ENCODE peak calls at places on chromosomes 5 and 9, in eight cellular contexts. One of them, this sample, is unnamed.

GRCh38 chr5:164296603-164297080 is 791.2 kb downstream of the MAT2B start:
- DNase-seq in ovary: no peak
- DNase-seq in AG08396: no peak
- DNase-seq in mesothelial cell of epicardium: peak
- DNase-seq in NCI-H748 treated with DMSO at 0.1 percent for 48 hours: no peak
- DNase-seq in midbrain: peak
- DNase-seq in ureter: no peak
- DNase-seq in HuH-7: no peak
- DNase-seq in this sample: no peak

GRCh38 chr9:136902259-136902821 is 16.0 kb downstream of the TRAF2 start:
- DNase-seq in HuH-7: peak
- DNase-seq in ureter: peak
- DNase-seq in AG08396: peak
- DNase-seq in NCI-H748 treated with DMSO at 0.1 percent for 48 hours: no peak
- DNase-seq in mesothelial cell of epicardium: no peak
- DNase-seq in midbrain: no peak
- DNase-seq in ovary: no peak
- DNase-seq in this sample: peak

GRCh38 chr9:137316012-137316981 is 14.2 kb upstream of the NRARP start:
- DNase-seq in NCI-H748 treated with DMSO at 0.1 percent for 48 hours: no peak
- DNase-seq in mesothelial cell of epicardium: peak
- DNase-seq in ovary: peak
- DNase-seq in midbrain: no peak
- DNase-seq in ureter: no peak
- DNase-seq in AG08396: peak
- DNase-seq in HuH-7: peak
- DNase-seq in this sample: no peak

GRCh38 chr9:122356627-122357026 is 14.2 kb upstream of the PTGS1 start:
- DNase-seq in ovary: no peak
- DNase-seq in midbrain: no peak
- DNase-seq in AG08396: no peak
- DNase-seq in NCI-H748 treated with DMSO at 0.1 percent for 48 hours: no peak
- DNase-seq in ureter: no peak
- DNase-seq in HuH-7: peak
- DNase-seq in mesothelial cell of epicardium: no peak
- DNase-seq in this sample: no peak

GRCh38 chr5:142922223-142922952 is 152.2 kb downstream of the ARHGAP26 start:
- DNase-seq in mesothelial cell of epicardium: no peak
- DNase-seq in NCI-H748 treated with DMSO at 0.1 percent for 48 hours: peak
- DNase-seq in ovary: no peak
- DNase-seq in AG08396: no peak
- DNase-seq in ureter: no peak
- DNase-seq in midbrain: peak
- DNase-seq in HuH-7: no peak
- DNase-seq in this sample: no peak

GRCh38 chr9:81097167-81097566 is 592.2 kb downstream of the TLE1 start:
- DNase-seq in AG08396: no peak
- DNase-seq in midbrain: no peak
- DNase-seq in HuH-7: no peak
- DNase-seq in NCI-H748 treated with DMSO at 0.1 percent for 48 hours: no peak
- DNase-seq in ureter: no peak
- DNase-seq in mesothelial cell of epicardium: no peak
- DNase-seq in ovary: no peak
- DNase-seq in this sample: no peak

GRCh38 chr5:2019716-2020115 is 137.0 kb upstream of the IRX4 start:
- DNase-seq in mesothelial cell of epicardium: no peak
- DNase-seq in AG08396: no peak
- DNase-seq in HuH-7: no peak
- DNase-seq in NCI-H748 treated with DMSO at 0.1 percent for 48 hours: no peak
- DNase-seq in ureter: no peak
- DNase-seq in ovary: no peak
- DNase-seq in midbrain: no peak
- DNase-seq in this sample: no peak

GRCh38 chr9:89278997-89279739 is 31.8 kb upstream of the CKS2 start:
- DNase-seq in NCI-H748 treated with DMSO at 0.1 percent for 48 hours: peak
- DNase-seq in ovary: no peak
- DNase-seq in mesothelial cell of epicardium: no peak
- DNase-seq in ureter: no peak
- DNase-seq in HuH-7: peak
- DNase-seq in AG08396: peak
- DNase-seq in midbrain: peak
- DNase-seq in this sample: no peak

GRCh38 chr5:27702339-27702820 is 664.0 kb upstream of the CDH9 start:
- DNase-seq in HuH-7: peak
- DNase-seq in midbrain: no peak
- DNase-seq in ovary: no peak
- DNase-seq in ureter: no peak
- DNase-seq in AG08396: no peak
- DNase-seq in NCI-H748 treated with DMSO at 0.1 percent for 48 hours: peak
- DNase-seq in mesothelial cell of epicardium: no peak
- DNase-seq in this sample: no peak

GRCh38 chr9:111407813-111408212 is 76.4 kb downstream of the ECPAS start:
- DNase-seq in mesothelial cell of epicardium: no peak
- DNase-seq in AG08396: no peak
- DNase-seq in ureter: no peak
- DNase-seq in HuH-7: no peak
- DNase-seq in NCI-H748 treated with DMSO at 0.1 percent for 48 hours: no peak
- DNase-seq in ovary: no peak
- DNase-seq in midbrain: no peak
- DNase-seq in this sample: no peak

GRCh38 chr5:177496111-177497010 is 1.0 kb downstream of the PDLIM7 start:
- DNase-seq in HuH-7: peak
- DNase-seq in ureter: peak
- DNase-seq in NCI-H748 treated with DMSO at 0.1 percent for 48 hours: no peak
- DNase-seq in mesothelial cell of epicardium: peak
- DNase-seq in ovary: peak
- DNase-seq in midbrain: no peak
- DNase-seq in AG08396: peak
- DNase-seq in this sample: peak

GRCh38 chr5:100901851-100902341 is 1.2 kb downstream of the ST8SIA4 start:
- DNase-seq in midbrain: peak
- DNase-seq in NCI-H748 treated with DMSO at 0.1 percent for 48 hours: peak
- DNase-seq in AG08396: no peak
- DNase-seq in HuH-7: no peak
- DNase-seq in mesothelial cell of epicardium: no peak
- DNase-seq in ovary: no peak
- DNase-seq in ureter: no peak
- DNase-seq in this sample: peak

GRCh38 chr9:114140850-114141249 is 14.5 kb upstream of the COL27A1 start:
- DNase-seq in HuH-7: no peak
- DNase-seq in AG08396: no peak
- DNase-seq in ureter: no peak
- DNase-seq in ovary: no peak
- DNase-seq in midbrain: peak
- DNase-seq in NCI-H748 treated with DMSO at 0.1 percent for 48 hours: no peak
- DNase-seq in mesothelial cell of epicardium: no peak
- DNase-seq in this sample: no peak

GRCh38 chr5:30930736-30931135 is 262.8 kb upstream of the CDH6 start:
- DNase-seq in midbrain: no peak
- DNase-seq in NCI-H748 treated with DMSO at 0.1 percent for 48 hours: no peak
- DNase-seq in ovary: no peak
- DNase-seq in ureter: no peak
- DNase-seq in HuH-7: no peak
- DNase-seq in mesothelial cell of epicardium: no peak
- DNase-seq in AG08396: peak
- DNase-seq in this sample: no peak

GRCh38 chr5:154712518-154713437 is 42.4 kb upstream of the LARP1 start:
- DNase-seq in ovary: no peak
- DNase-seq in mesothelial cell of epicardium: no peak
- DNase-seq in AG08396: no peak
- DNase-seq in midbrain: no peak
- DNase-seq in NCI-H748 treated with DMSO at 0.1 percent for 48 hours: peak
- DNase-seq in HuH-7: no peak
- DNase-seq in ureter: peak
- DNase-seq in this sample: no peak

GRCh38 chr5:111259636-111260035 is 35.5 kb downstream of the CAMK4 start:
- DNase-seq in AG08396: no peak
- DNase-seq in NCI-H748 treated with DMSO at 0.1 percent for 48 hours: no peak
- DNase-seq in ureter: no peak
- DNase-seq in midbrain: no peak
- DNase-seq in ovary: no peak
- DNase-seq in mesothelial cell of epicardium: no peak
- DNase-seq in HuH-7: no peak
- DNase-seq in this sample: no peak

GRCh38 chr9:278651-279050 is 64.0 kb downstream of the DOCK8 start:
- DNase-seq in AG08396: no peak
- DNase-seq in HuH-7: no peak
- DNase-seq in midbrain: no peak
- DNase-seq in NCI-H748 treated with DMSO at 0.1 percent for 48 hours: no peak
- DNase-seq in ureter: no peak
- DNase-seq in ovary: no peak
- DNase-seq in mesothelial cell of epicardium: no peak
- DNase-seq in this sample: no peak

GRCh38 chr5:83433891-83434290 is 37.7 kb upstream of the VCAN start:
- DNase-seq in ureter: no peak
- DNase-seq in HuH-7: no peak
- DNase-seq in mesothelial cell of epicardium: no peak
- DNase-seq in AG08396: peak
- DNase-seq in midbrain: no peak
- DNase-seq in NCI-H748 treated with DMSO at 0.1 percent for 48 hours: no peak
- DNase-seq in ovary: no peak
- DNase-seq in this sample: no peak

GRCh38 chr9:138006576-138007233 is 129.1 kb downstream of the CACNA1B start:
- DNase-seq in AG08396: no peak
- DNase-seq in midbrain: no peak
- DNase-seq in ureter: peak
- DNase-seq in mesothelial cell of epicardium: no peak
- DNase-seq in ovary: no peak
- DNase-seq in NCI-H748 treated with DMSO at 0.1 percent for 48 hours: no peak
- DNase-seq in HuH-7: no peak
- DNase-seq in this sample: peak

GRCh38 chr5:18048449-18048848 is 414.2 kb downstream of the TAF11L14 start:
- DNase-seq in midbrain: no peak
- DNase-seq in HuH-7: no peak
- DNase-seq in mesothelial cell of epicardium: no peak
- DNase-seq in NCI-H748 treated with DMSO at 0.1 percent for 48 hours: peak
- DNase-seq in ureter: peak
- DNase-seq in ovary: no peak
- DNase-seq in AG08396: no peak
- DNase-seq in this sample: no peak

GRCh38 chr9:3960661-3961144 is 339.2 kb downstream of the GLIS3 start:
- DNase-seq in HuH-7: no peak
- DNase-seq in midbrain: no peak
- DNase-seq in NCI-H748 treated with DMSO at 0.1 percent for 48 hours: no peak
- DNase-seq in ureter: no peak
- DNase-seq in ovary: no peak
- DNase-seq in AG08396: peak
- DNase-seq in mesothelial cell of epicardium: no peak
- DNase-seq in this sample: no peak

GRCh38 chr5:147921134-147921533 is 14.8 kb upstream of the C5orf46 start:
- DNase-seq in AG08396: no peak
- DNase-seq in HuH-7: no peak
- DNase-seq in NCI-H748 treated with DMSO at 0.1 percent for 48 hours: no peak
- DNase-seq in ureter: no peak
- DNase-seq in midbrain: peak
- DNase-seq in ovary: no peak
- DNase-seq in mesothelial cell of epicardium: no peak
- DNase-seq in this sample: no peak

GRCh38 chr9:92650839-92651621 is 18.9 kb downstream of the IPPK start:
- DNase-seq in AG08396: no peak
- DNase-seq in mesothelial cell of epicardium: no peak
- DNase-seq in HuH-7: no peak
- DNase-seq in midbrain: no peak
- DNase-seq in ureter: no peak
- DNase-seq in ovary: peak
- DNase-seq in NCI-H748 treated with DMSO at 0.1 percent for 48 hours: no peak
- DNase-seq in this sample: no peak

GRCh38 chr9:131522257-131523085 is 8.6 kb downstream of the UCK1 start:
- DNase-seq in ovary: no peak
- DNase-seq in mesothelial cell of epicardium: no peak
- DNase-seq in HuH-7: no peak
- DNase-seq in ureter: no peak
- DNase-seq in midbrain: no peak
- DNase-seq in NCI-H748 treated with DMSO at 0.1 percent for 48 hours: no peak
- DNase-seq in AG08396: no peak
- DNase-seq in this sample: no peak

GRCh38 chr9:128098936-128099931 is 28.3 kb downstream of the PTGES2 start:
- DNase-seq in midbrain: no peak
- DNase-seq in HuH-7: no peak
- DNase-seq in ureter: no peak
- DNase-seq in mesothelial cell of epicardium: peak
- DNase-seq in NCI-H748 treated with DMSO at 0.1 percent for 48 hours: no peak
- DNase-seq in AG08396: no peak
- DNase-seq in ovary: no peak
- DNase-seq in this sample: no peak

GRCh38 chr9:6557883-6558282 is 87.6 kb downstream of the GLDC start:
- DNase-seq in midbrain: no peak
- DNase-seq in ureter: no peak
- DNase-seq in mesothelial cell of epicardium: no peak
- DNase-seq in NCI-H748 treated with DMSO at 0.1 percent for 48 hours: peak
- DNase-seq in ovary: no peak
- DNase-seq in AG08396: no peak
- DNase-seq in HuH-7: no peak
- DNase-seq in this sample: no peak

GRCh38 chr9:71762900-71763653 is 5.2 kb downstream of the CEMIP2 start:
- DNase-seq in NCI-H748 treated with DMSO at 0.1 percent for 48 hours: no peak
- DNase-seq in ovary: no peak
- DNase-seq in AG08396: peak
- DNase-seq in midbrain: no peak
- DNase-seq in mesothelial cell of epicardium: no peak
- DNase-seq in HuH-7: no peak
- DNase-seq in ureter: no peak
- DNase-seq in this sample: no peak

GRCh38 chr5:1668141-1668721 is 131.4 kb downstream of the MRPL36 start:
- DNase-seq in ureter: no peak
- DNase-seq in ovary: peak
- DNase-seq in NCI-H748 treated with DMSO at 0.1 percent for 48 hours: peak
- DNase-seq in AG08396: no peak
- DNase-seq in midbrain: no peak
- DNase-seq in HuH-7: no peak
- DNase-seq in mesothelial cell of epicardium: no peak
- DNase-seq in this sample: peak

GRCh38 chr9:86202338-86202882 is 57.0 kb downstream of the C9orf153 start:
- DNase-seq in AG08396: peak
- DNase-seq in HuH-7: peak
- DNase-seq in ureter: no peak
- DNase-seq in mesothelial cell of epicardium: no peak
- DNase-seq in midbrain: peak
- DNase-seq in ovary: no peak
- DNase-seq in NCI-H748 treated with DMSO at 0.1 percent for 48 hours: peak
- DNase-seq in this sample: no peak

GRCh38 chr5:76391014-76391413 is 12.1 kb upstream of the IQGAP2 start:
- DNase-seq in mesothelial cell of epicardium: no peak
- DNase-seq in AG08396: no peak
- DNase-seq in ureter: no peak
- DNase-seq in NCI-H748 treated with DMSO at 0.1 percent for 48 hours: no peak
- DNase-seq in midbrain: no peak
- DNase-seq in ovary: no peak
- DNase-seq in HuH-7: no peak
- DNase-seq in this sample: no peak

GRCh38 chr9:120937127-120937526 is 10.5 kb upstream of the TRAF1 start:
- DNase-seq in AG08396: no peak
- DNase-seq in HuH-7: no peak
- DNase-seq in NCI-H748 treated with DMSO at 0.1 percent for 48 hours: no peak
- DNase-seq in ureter: no peak
- DNase-seq in midbrain: no peak
- DNase-seq in ovary: peak
- DNase-seq in mesothelial cell of epicardium: no peak
- DNase-seq in this sample: no peak

GRCh38 chr5:158514353-158514960 is 585.3 kb downstream of the EBF1 start:
- DNase-seq in NCI-H748 treated with DMSO at 0.1 percent for 48 hours: no peak
- DNase-seq in midbrain: no peak
- DNase-seq in HuH-7: no peak
- DNase-seq in ureter: no peak
- DNase-seq in AG08396: peak
- DNase-seq in mesothelial cell of epicardium: no peak
- DNase-seq in ovary: no peak
- DNase-seq in this sample: no peak

GRCh38 chr5:130045334-130045733 is 141.1 kb downstream of the CHSY3 start:
- DNase-seq in HuH-7: no peak
- DNase-seq in ovary: no peak
- DNase-seq in mesothelial cell of epicardium: no peak
- DNase-seq in AG08396: no peak
- DNase-seq in NCI-H748 treated with DMSO at 0.1 percent for 48 hours: no peak
- DNase-seq in ureter: no peak
- DNase-seq in midbrain: no peak
- DNase-seq in this sample: no peak

GRCh38 chr5:42894057-42894456 is 82.4 kb upstream of the SELENOP start:
- DNase-seq in AG08396: no peak
- DNase-seq in midbrain: no peak
- DNase-seq in NCI-H748 treated with DMSO at 0.1 percent for 48 hours: no peak
- DNase-seq in ureter: no peak
- DNase-seq in HuH-7: peak
- DNase-seq in ovary: no peak
- DNase-seq in mesothelial cell of epicardium: no peak
- DNase-seq in this sample: no peak